ENCODE peak calls at places on chromosome X, in eight cellular contexts. M, P, C, G, S, J, Q and L are unnamed samples.

GRCh38 chrX:51292421-51292820 is 40.2 kb upstream of the NUDT10 start:
- DNase-seq in Q (no peak), S (no peak), M (no peak), G (no peak), P (no peak), C (no peak), J (no peak), L (no peak)

GRCh38 chrX:71111851-71112468 is 583 bp upstream of the IL2RG start:
- DNase-seq in Q (no peak), J (no peak), G (no peak), P (no peak), M (no peak), C (no peak), S (no peak), L (no peak)

GRCh38 chrX:4268676-4269075 is 555.2 kb upstream of the PRKX start:
- DNase-seq in Q (no peak), C (no peak), P (no peak), S (no peak), M (no peak), J (no peak), G (no peak), L (no peak)

GRCh38 chrX:13463608-13464007 is 105.8 kb upstream of the EGFL6 start:
- DNase-seq in P (peak; percentile 39), M (no peak), Q (peak; percentile 8), S (peak; percentile 74), C (peak; percentile 90), G (no peak), J (peak; percentile 7), L (no peak)

GRCh38 chrX:46686003-46686645 is 72.8 kb downstream of the SLC9A7 start:
- DNase-seq in G (no peak), C (no peak), Q (peak; percentile 25), M (no peak), S (peak; percentile 13), P (peak; percentile 19), J (peak; percentile 50), L (peak; percentile 49)

GRCh38 chrX:9619581-9619980 is 146.1 kb downstream of the GPR143 start:
- DNase-seq in S (no peak), P (no peak), M (no peak), G (no peak), C (no peak), J (no peak), Q (no peak), L (no peak)

GRCh38 chrX:29965634-29966033 is 249.7 kb upstream of the MAGEB2 start:
- DNase-seq in J (no peak), G (no peak), S (no peak), M (no peak), P (no peak), Q (no peak), C (no peak), L (no peak)

GRCh38 chrX:150767475-150768131 is 74.4 kb downstream of the MTMR1 start:
- DNase-seq in C (peak; percentile 84), J (peak; percentile 65), M (no peak), P (no peak), Q (no peak), S (peak; percentile 2), G (no peak), L (peak; percentile 35)

GRCh38 chrX:130296743-130297142 is 28.0 kb upstream of the ZNF280C start:
- DNase-seq in M (no peak), G (no peak), S (no peak), P (no peak), J (no peak), Q (no peak), C (no peak), L (no peak)

GRCh38 chrX:129773649-129774458 is 5.9 kb upstream of the SASH3 start:
- DNase-seq in M (no peak), G (no peak), S (no peak), Q (no peak), C (no peak), J (no peak), P (no peak), L (no peak)

GRCh38 chrX:108468486-108468885 is 28.8 kb downstream of the COL4A5 start:
- DNase-seq in M (no peak), Q (no peak), P (no peak), S (no peak), C (peak; percentile 34), G (no peak), J (peak; percentile 53), L (no peak)

GRCh38 chrX:68396953-68397352 is 36.3 kb downstream of the OPHN1 start:
- DNase-seq in Q (no peak), M (no peak), S (no peak), P (no peak), J (no peak), C (no peak), G (no peak), L (no peak)

GRCh38 chrX:139475432-139475831 is 55.1 kb upstream of the F9 start:
- DNase-seq in M (no peak), Q (no peak), C (no peak), P (no peak), S (no peak), J (no peak), G (no peak), L (no peak)

GRCh38 chrX:30865020-30865419 is 24.0 kb downstream of the TAB3 start:
- DNase-seq in M (no peak), Q (no peak), J (no peak), C (no peak), P (no peak), G (no peak), S (no peak), L (peak; percentile 58)

GRCh38 chrX:9153299-9153698 is 119.4 kb upstream of the FAM9B start:
- DNase-seq in S (no peak), Q (no peak), P (no peak), M (no peak), J (peak; percentile 37), G (no peak), C (no peak), L (peak; percentile 96)

GRCh38 chrX:19514791-19515614 is at the start of gene MAP3K15:
- DNase-seq in G (no peak), P (peak; percentile 29), C (no peak), J (peak; percentile 48), M (no peak), S (peak; percentile 15), Q (peak; percentile 19), L (peak; percentile 53)

GRCh38 chrX:153102436-153102835 is 30.2 kb downstream of the PNMA6A start:
- DNase-seq in Q (no peak), M (no peak), C (no peak), G (no peak), S (no peak), P (no peak), J (no peak), L (no peak)

GRCh38 chrX:47218280-47218919 is at the start of gene CDK16:
- DNase-seq in S (peak; percentile 69), M (peak; percentile 71), C (no peak), J (peak; percentile 96), G (peak; percentile 81), Q (peak; percentile 66), P (peak; percentile 79), L (peak; percentile 89)

GRCh38 chrX:10110984-10111363 is 45.8 kb upstream of the CLCN4 start:
- DNase-seq in P (no peak), J (no peak), G (no peak), M (peak; percentile 6), C (no peak), S (no peak), Q (no peak), L (no peak)

GRCh38 chrX:100648601-100649417 is 4.8 kb downstream of the SRPX2 start:
- DNase-seq in G (no peak), J (peak; percentile 37), P (peak; percentile 2), S (no peak), C (peak; percentile 55), M (no peak), Q (peak; percentile 12), L (peak; percentile 37)

GRCh38 chrX:154358011-154358410 is 16.4 kb downstream of the FLNA start:
- DNase-seq in G (no peak), C (no peak), J (no peak), Q (no peak), P (no peak), M (no peak), S (no peak), L (no peak)

GRCh38 chrX:137151403-137151802 is 117.6 kb upstream of the GPR101 start:
- DNase-seq in G (no peak), Q (no peak), M (no peak), P (no peak), J (no peak), C (no peak), S (no peak), L (no peak)

GRCh38 chrX:25007059-25008053 is 8.4 kb downstream of the ARX start:
- DNase-seq in S (no peak), Q (no peak), G (no peak), C (no peak), P (no peak), M (no peak), J (peak; percentile 38), L (peak; percentile 7)

GRCh38 chrX:65932173-65933084 is 107.5 kb downstream of the VSIG4 start:
- DNase-seq in G (no peak), Q (no peak), J (no peak), M (no peak), P (no peak), S (no peak), C (no peak), L (peak; percentile 85)

GRCh38 chrX:8673211-8673610 is 58.7 kb downstream of the ANOS1 start:
- DNase-seq in C (no peak), P (no peak), J (peak; percentile 67), G (no peak), M (no peak), Q (no peak), S (no peak), L (no peak)

GRCh38 chrX:41275661-41276609 is 58.0 kb upstream of the DDX3X start:
- DNase-seq in P (peak; percentile 65), G (peak; percentile 51), C (no peak), M (peak; percentile 59), J (peak; percentile 76), Q (peak; percentile 55), S (peak; percentile 64), L (peak; percentile 66)

GRCh38 chrX:44101300-44101699 is 128.1 kb upstream of the NDP start:
- DNase-seq in Q (no peak), G (no peak), S (no peak), J (no peak), M (no peak), C (no peak), P (no peak), L (no peak)

GRCh38 chrX:133999013-133999705 is 13.8 kb upstream of the GPC3 start:
- DNase-seq in C (no peak), J (no peak), S (no peak), Q (no peak), P (no peak), M (no peak), G (no peak), L (no peak)

GRCh38 chrX:72609313-72609712 is 36.7 kb upstream of the HDAC8 start:
- DNase-seq in M (no peak), C (no peak), P (no peak), G (no peak), J (no peak), S (peak; percentile 21), Q (no peak), L (peak; percentile 17)

GRCh38 chrX:19958530-19959486 is 32.1 kb downstream of the BCLAF3 start:
- DNase-seq in S (no peak), M (no peak), Q (no peak), C (no peak), G (no peak), J (peak; percentile 8), P (no peak), L (peak; percentile 5)

GRCh38 chrX:101931494-101932248 is at the start of gene ZMAT1:
- DNase-seq in Q (peak; percentile 78), M (peak; percentile 86), J (peak; percentile 93), C (no peak), S (peak; percentile 14), P (peak; percentile 19), G (peak; percentile 88), L (peak; percentile 88)

GRCh38 chrX:68758671-68759070 is 70.2 kb upstream of the EFNB1 start:
- DNase-seq in M (no peak), C (no peak), G (no peak), P (no peak), S (no peak), J (no peak), Q (no peak), L (no peak)

GRCh38 chrX:139720136-139720535 is 12.2 kb upstream of the MCF2 start:
- DNase-seq in J (peak; percentile 64), C (peak; percentile 30), P (no peak), S (peak; percentile 3), G (no peak), Q (no peak), M (no peak), L (peak; percentile 87)